ENCODE peak calls at places on chromosomes 6 and 20, in eight cellular contexts. M is neural progenitor cell, Z is thoracic aorta, S is psoas muscle, Q is iPS DF 6.9, B is heart left ventricle, N is mammary epithelial cell, O is upper lobe of left lung. T is an unnamed sample.
A peak's percentile ranks its signal among the peaks of the same experiment; 100 is the strongest.

GRCh38 chr6:159169193-159169555 is at the start of gene FNDC1:
- DNase-seq in M (peak; percentile 84), Z (no peak), S (peak; percentile 59), Q (no peak), B (no peak), N (no peak), O (peak; percentile 94), T (peak; percentile 97)

GRCh38 chr20:5100684-5101347 is 18.9 kb downstream of the PCNA start:
- DNase-seq in M (peak; percentile 73), Z (peak; percentile 29), S (peak; percentile 79), Q (peak; percentile 29), B (peak; percentile 50), N (peak; percentile 56), O (no peak), T (peak; percentile 82)

GRCh38 chr6:16698988-16699868 is 62.0 kb downstream of the ATXN1 start:
- DNase-seq in M (no peak), Z (no peak), S (no peak), Q (no peak), B (no peak), N (peak; percentile 74), O (no peak), T (no peak)

GRCh38 chr6:170149681-170150589 is 140.9 kb downstream of the DLL1 start:
- DNase-seq in M (no peak), Z (no peak), S (no peak), Q (no peak), B (no peak), N (no peak), O (peak; percentile 58), T (no peak)

GRCh38 chr6:11810039-11810541 is 31.5 kb upstream of the ADTRP start:
- DNase-seq in M (no peak), Z (peak; percentile 60), S (peak; percentile 64), Q (no peak), B (peak; percentile 92), N (peak; percentile 90), O (no peak), T (no peak)

GRCh38 chr6:90098637-90099036 is 198.0 kb downstream of the BACH2 start:
- DNase-seq in M (no peak), Z (no peak), S (no peak), Q (no peak), B (peak; percentile 43), N (peak; percentile 23), O (no peak), T (no peak)

GRCh38 chr6:69349776-69350175 is 447.0 kb downstream of the LMBRD1 start:
- DNase-seq in M (no peak), Z (no peak), S (peak; percentile 10), Q (no peak), B (peak; percentile 70), N (no peak), O (no peak), T (no peak)

GRCh38 chr20:63292292-63292701 is 689 bp upstream of the COL20A1 start:
- DNase-seq in M (no peak), Z (no peak), S (peak; percentile 10), Q (no peak), B (no peak), N (no peak), O (peak; percentile 70), T (no peak)

GRCh38 chr6:126268087-126268486 is 71.8 kb upstream of the CENPW start:
- DNase-seq in M (peak; percentile 1), Z (no peak), S (no peak), Q (no peak), B (no peak), N (peak; percentile 7), O (no peak), T (no peak)

GRCh38 chr6:1524040-1524480 is 85.7 kb upstream of the FOXC1 start:
- DNase-seq in M (peak; percentile 84), Z (no peak), S (peak; percentile 79), Q (peak; percentile 83), B (peak; percentile 80), N (peak; percentile 64), O (peak; percentile 94), T (peak; percentile 97)

GRCh38 chr6:47044418-47044817 is 2.3 kb upstream of the ADGRF1 start:
- DNase-seq in M (no peak), Z (no peak), S (no peak), Q (no peak), B (no peak), N (peak; percentile 90), O (no peak), T (no peak)

GRCh38 chr20:18057106-18057993 is at the start of gene OVOL2:
- DNase-seq in M (peak; percentile 46), Z (no peak), S (peak; percentile 16), Q (peak; percentile 55), B (no peak), N (peak; percentile 82), O (peak; percentile 94), T (peak; percentile 88)

GRCh38 chr6:156175971-156176421 is 601.2 kb upstream of the ARID1B start:
- DNase-seq in M (peak; percentile 88), Z (no peak), S (peak; percentile 39), Q (peak; percentile 63), B (peak; percentile 62), N (no peak), O (peak; percentile 44), T (peak; percentile 55)

GRCh38 chr20:23027721-23028120 is 7.4 kb upstream of the SSTR4 start:
- DNase-seq in M (no peak), Z (no peak), S (no peak), Q (no peak), B (no peak), N (no peak), O (no peak), T (no peak)

GRCh38 chr6:143337201-143337949 is 113.1 kb downstream of the ADAT2 start:
- DNase-seq in M (peak; percentile 70), Z (no peak), S (peak; percentile 25), Q (peak; percentile 78), B (peak; percentile 56), N (no peak), O (peak; percentile 68), T (peak; percentile 71)

GRCh38 chr6:34047913-34048867 is 97.7 kb downstream of the GRM4 start:
- DNase-seq in M (no peak), Z (no peak), S (no peak), Q (no peak), B (no peak), N (no peak), O (no peak), T (peak; percentile 69)

GRCh38 chr20:22691369-22692118 is 107.2 kb upstream of the FOXA2 start:
- DNase-seq in M (peak; percentile 92), Z (no peak), S (peak; percentile 73), Q (peak; percentile 72), B (peak; percentile 85), N (peak; percentile 43), O (peak; percentile 79), T (peak; percentile 84)

GRCh38 chr6:116513224-116513875 is 1.9 kb downstream of the CALHM5 start:
- DNase-seq in M (no peak), Z (no peak), S (no peak), Q (no peak), B (no peak), N (peak; percentile 70), O (no peak), T (no peak)

GRCh38 chr6:30074331-30075093 is 1.1 kb downstream of the RNF39 start:
- DNase-seq in M (peak; percentile 62), Z (no peak), S (no peak), Q (no peak), B (no peak), N (no peak), O (peak; percentile 66), T (peak; percentile 86)

GRCh38 chr6:30071858-30072257 is 3.7 kb downstream of the RNF39 start:
- DNase-seq in M (no peak), Z (no peak), S (no peak), Q (no peak), B (no peak), N (no peak), O (no peak), T (peak; percentile 41)

GRCh38 chr6:30073489-30074240 is 1.9 kb downstream of the RNF39 start:
- DNase-seq in M (no peak), Z (no peak), S (no peak), Q (no peak), B (no peak), N (no peak), O (no peak), T (peak; percentile 43)

GRCh38 chr6:30067460-30068139 is 602 bp downstream of the PPP1R11 start:
- DNase-seq in M (peak; percentile 98), Z (peak; percentile 68), S (no peak), Q (no peak), B (no peak), N (no peak), O (no peak), T (peak; percentile 91)

DNA sequence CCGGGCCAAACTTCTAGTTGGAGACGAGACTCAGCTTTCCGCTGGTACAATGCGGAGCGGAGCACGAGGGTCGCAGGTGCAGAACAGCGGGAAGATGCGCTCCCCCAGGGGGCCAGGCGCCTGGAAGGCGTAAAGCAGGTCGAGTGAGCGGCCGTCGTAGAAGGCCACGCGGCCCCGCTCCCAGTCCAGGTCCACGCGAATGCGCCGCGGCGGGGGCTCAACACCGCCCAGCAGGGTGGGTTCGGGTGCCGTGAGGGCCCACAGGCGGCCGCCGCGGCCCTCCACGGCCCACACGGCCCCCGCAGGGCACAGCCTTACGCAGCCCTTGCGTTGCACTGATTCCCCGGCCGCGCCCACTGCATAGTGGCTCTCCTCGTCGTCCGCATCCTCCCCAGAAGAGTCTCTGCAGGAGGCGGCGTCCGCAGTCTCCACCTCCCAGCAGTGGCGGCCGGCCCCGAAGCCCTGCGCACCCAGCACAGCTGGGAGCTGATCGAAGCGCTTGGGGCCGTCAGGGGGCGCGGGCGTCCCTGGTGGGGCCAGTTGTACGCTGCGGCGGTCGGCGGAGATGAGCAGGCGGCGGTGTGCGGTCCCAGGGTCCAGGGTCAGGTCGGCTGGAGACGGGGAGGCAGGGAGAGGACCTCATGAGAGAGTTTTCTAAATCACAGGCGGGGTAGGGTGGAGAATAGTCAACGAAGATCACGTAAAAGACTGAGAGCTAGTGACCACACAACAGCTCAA is 4.3 kb downstream of the PPP1R11 start:
- DNase-seq in M (peak; percentile 65), Z (no peak), S (peak; percentile 29), Q (no peak), B (peak; percentile 38), N (no peak), O (peak; percentile 85), T (peak; percentile 83)
- H3K4me3 ChIP-seq in M (peak overlapping the region; percentile 36), Z (no peak overlapping the region), S (peak overlapping the region; percentile 32), Q (peak overlapping the region; percentile 22), B (peak overlapping the region; percentile 34), N (no peak overlapping the region), O (no peak overlapping the region), T (peak overlapping the region; percentile 30)

GRCh38 chr20:59299961-59300340 is 460 bp upstream of the EDN3 start:
- DNase-seq in M (no peak), Z (no peak), S (no peak), Q (no peak), B (no peak), N (peak; percentile 1), O (no peak), T (no peak)
- H3K27me3 ChIP-seq in M (peaks cover 92% of the 10 kb centered on the region), Z (no peaks in the 10 kb centered on the region), S (peaks cover 17% of the 10 kb centered on the region), Q (peaks cover 30% of the 10 kb centered on the region), B (peaks cover 20% of the 10 kb centered on the region), N (peaks cover 4% of the 10 kb centered on the region), O (peaks cover 6% of the 10 kb centered on the region), T (peaks cover 40% of the 10 kb centered on the region)

DNA sequence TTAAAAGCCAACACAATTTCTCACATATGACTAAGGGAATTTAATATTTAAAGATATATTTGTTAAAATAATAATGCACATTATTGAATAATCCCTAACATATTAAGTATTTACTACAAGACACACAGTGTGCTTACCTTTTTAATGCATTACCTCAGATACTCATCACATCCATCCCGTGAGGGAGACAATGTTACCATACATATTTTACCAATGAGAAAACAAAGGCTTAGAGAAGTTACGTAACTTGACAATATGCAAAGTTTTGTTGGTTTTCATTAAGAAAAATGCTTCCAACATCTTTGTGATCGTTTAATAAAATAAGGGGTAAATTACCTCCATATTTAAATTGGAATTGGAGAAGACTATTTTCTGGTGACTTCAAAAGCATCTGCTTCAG is 4.3 kb downstream of the IFNGR1 start:
- DNase-seq in M (no peak), Z (no peak), S (no peak), Q (no peak), B (no peak), N (peak; percentile 19), O (no peak), T (no peak)
- H3K4me3 ChIP-seq in M (no peak overlapping the region), Z (peak overlapping the region; percentile 24), S (peak overlapping the region; percentile 37), Q (no peak overlapping the region), B (peak overlapping the region; percentile 28), N (no peak overlapping the region), O (peak overlapping the region; percentile 81), T (no peak overlapping the region)

GRCh38 chr20:19327401-19327800 is 115.0 kb downstream of the SLC24A3 start:
- DNase-seq in M (no peak), Z (no peak), S (no peak), Q (no peak), B (no peak), N (no peak), O (no peak), T (no peak)
- H3K27me3 ChIP-seq in M (no peaks in the 10 kb centered on the region), Z (no peaks in the 10 kb centered on the region), S (no peaks in the 10 kb centered on the region), Q (no peaks in the 10 kb centered on the region), B (no peaks in the 10 kb centered on the region), N (no peaks in the 10 kb centered on the region), O (no peaks in the 10 kb centered on the region), T (no peaks in the 10 kb centered on the region)